ENCODE peak calls at places on chromosomes 13 and 19, in ten cellular contexts. One of them, this sample, is unnamed.

GRCh38 chr13:46146898-46147297 is 35.1 kb downstream of the LCP1 start:
- DNase-seq in prostate gland: no peak
- DNase-seq in epithelial cell of esophagus: peak
- DNase-seq in tibial nerve: no peak
- DNase-seq in AG04450: no peak
- DNase-seq in psoas muscle: no peak
- DNase-seq in colonic mucosa: no peak
- DNase-seq in fibroblast of mammary gland: peak
- DNase-seq in HFF-Myc: no peak
- DNase-seq in foreskin fibroblast: peak
- DNase-seq in this sample: no peak

GRCh38 chr19:42386974-42387707 is 3.0 kb downstream of the CNFN start:
- DNase-seq in prostate gland: peak
- DNase-seq in epithelial cell of esophagus: peak
- DNase-seq in tibial nerve: peak
- DNase-seq in AG04450: no peak
- DNase-seq in psoas muscle: peak
- DNase-seq in colonic mucosa: peak
- DNase-seq in fibroblast of mammary gland: peak
- DNase-seq in HFF-Myc: no peak
- DNase-seq in foreskin fibroblast: peak
- DNase-seq in this sample: no peak

GRCh38 chr19:41427647-41428480 is 690 bp upstream of the B3GNT8 start:
- DNase-seq in prostate gland: peak
- DNase-seq in epithelial cell of esophagus: peak
- DNase-seq in tibial nerve: peak
- DNase-seq in AG04450: no peak
- DNase-seq in psoas muscle: no peak
- DNase-seq in colonic mucosa: peak
- DNase-seq in fibroblast of mammary gland: no peak
- DNase-seq in HFF-Myc: no peak
- DNase-seq in foreskin fibroblast: peak
- DNase-seq in this sample: no peak

GRCh38 chr13:77507931-77508776 is 27.4 kb upstream of the SCEL start:
- DNase-seq in prostate gland: peak
- DNase-seq in epithelial cell of esophagus: peak
- DNase-seq in tibial nerve: no peak
- DNase-seq in AG04450: no peak
- DNase-seq in psoas muscle: no peak
- DNase-seq in colonic mucosa: no peak
- DNase-seq in fibroblast of mammary gland: peak
- DNase-seq in HFF-Myc: peak
- DNase-seq in foreskin fibroblast: peak
- DNase-seq in this sample: peak

GRCh38 chr13:103898481-103898880 is 832.3 kb upstream of the SLC10A2 start:
- DNase-seq in prostate gland: no peak
- DNase-seq in epithelial cell of esophagus: no peak
- DNase-seq in tibial nerve: no peak
- DNase-seq in AG04450: no peak
- DNase-seq in psoas muscle: no peak
- DNase-seq in colonic mucosa: no peak
- DNase-seq in fibroblast of mammary gland: no peak
- DNase-seq in HFF-Myc: no peak
- DNase-seq in foreskin fibroblast: no peak
- DNase-seq in this sample: no peak

GRCh38 chr19:41175825-41176734 is 16.9 kb upstream of the CYP2S1 start:
- DNase-seq in prostate gland: peak
- DNase-seq in epithelial cell of esophagus: peak
- DNase-seq in tibial nerve: peak
- DNase-seq in AG04450: peak
- DNase-seq in psoas muscle: no peak
- DNase-seq in colonic mucosa: peak
- DNase-seq in fibroblast of mammary gland: peak
- DNase-seq in HFF-Myc: peak
- DNase-seq in foreskin fibroblast: peak
- DNase-seq in this sample: peak

GRCh38 chr13:71758823-71759222 is 108.2 kb downstream of the DACH1 start:
- DNase-seq in prostate gland: no peak
- DNase-seq in epithelial cell of esophagus: peak
- DNase-seq in tibial nerve: no peak
- DNase-seq in AG04450: no peak
- DNase-seq in psoas muscle: no peak
- DNase-seq in colonic mucosa: no peak
- DNase-seq in fibroblast of mammary gland: no peak
- DNase-seq in HFF-Myc: no peak
- DNase-seq in foreskin fibroblast: no peak
- DNase-seq in this sample: peak

GRCh38 chr13:39405107-39405506 is 197.9 kb downstream of the LHFPL6 start:
- DNase-seq in prostate gland: no peak
- DNase-seq in epithelial cell of esophagus: no peak
- DNase-seq in tibial nerve: no peak
- DNase-seq in AG04450: no peak
- DNase-seq in psoas muscle: no peak
- DNase-seq in colonic mucosa: no peak
- DNase-seq in fibroblast of mammary gland: no peak
- DNase-seq in HFF-Myc: no peak
- DNase-seq in foreskin fibroblast: no peak
- DNase-seq in this sample: no peak

GRCh38 chr13:101150998-101151397 is 265.3 kb downstream of the NALCN start:
- DNase-seq in prostate gland: no peak
- DNase-seq in epithelial cell of esophagus: no peak
- DNase-seq in tibial nerve: no peak
- DNase-seq in AG04450: no peak
- DNase-seq in psoas muscle: no peak
- DNase-seq in colonic mucosa: no peak
- DNase-seq in fibroblast of mammary gland: peak
- DNase-seq in HFF-Myc: no peak
- DNase-seq in foreskin fibroblast: peak
- DNase-seq in this sample: no peak

GRCh38 chr13:111372651-111373425 is 52.4 kb downstream of the TEX29 start:
- DNase-seq in prostate gland: no peak
- DNase-seq in epithelial cell of esophagus: no peak
- DNase-seq in tibial nerve: no peak
- DNase-seq in AG04450: no peak
- DNase-seq in psoas muscle: no peak
- DNase-seq in colonic mucosa: no peak
- DNase-seq in fibroblast of mammary gland: no peak
- DNase-seq in HFF-Myc: no peak
- DNase-seq in foreskin fibroblast: no peak
- DNase-seq in this sample: no peak

GRCh38 chr19:1469936-1470863 is 8.8 kb downstream of the C19orf25 start:
- DNase-seq in prostate gland: no peak
- DNase-seq in epithelial cell of esophagus: peak
- DNase-seq in tibial nerve: no peak
- DNase-seq in AG04450: no peak
- DNase-seq in psoas muscle: peak
- DNase-seq in colonic mucosa: peak
- DNase-seq in fibroblast of mammary gland: no peak
- DNase-seq in HFF-Myc: no peak
- DNase-seq in foreskin fibroblast: peak
- DNase-seq in this sample: no peak

GRCh38 chr13:80825276-80825675 is 484.4 kb upstream of the SPRY2 start:
- DNase-seq in prostate gland: no peak
- DNase-seq in epithelial cell of esophagus: no peak
- DNase-seq in tibial nerve: no peak
- DNase-seq in AG04450: no peak
- DNase-seq in psoas muscle: no peak
- DNase-seq in colonic mucosa: no peak
- DNase-seq in fibroblast of mammary gland: no peak
- DNase-seq in HFF-Myc: no peak
- DNase-seq in foreskin fibroblast: no peak
- DNase-seq in this sample: no peak

GRCh38 chr19:3227054-3227626 is 2.7 kb downstream of the CELF5 start:
- DNase-seq in prostate gland: no peak
- DNase-seq in epithelial cell of esophagus: no peak
- DNase-seq in tibial nerve: no peak
- DNase-seq in AG04450: no peak
- DNase-seq in psoas muscle: no peak
- DNase-seq in colonic mucosa: no peak
- DNase-seq in fibroblast of mammary gland: no peak
- DNase-seq in HFF-Myc: no peak
- DNase-seq in foreskin fibroblast: no peak
- DNase-seq in this sample: no peak

GRCh38 chr13:59358014-59358413 is 805.7 kb downstream of the DIAPH3 start:
- DNase-seq in prostate gland: no peak
- DNase-seq in epithelial cell of esophagus: no peak
- DNase-seq in tibial nerve: no peak
- DNase-seq in AG04450: no peak
- DNase-seq in psoas muscle: no peak
- DNase-seq in colonic mucosa: no peak
- DNase-seq in fibroblast of mammary gland: no peak
- DNase-seq in HFF-Myc: no peak
- DNase-seq in foreskin fibroblast: no peak
- DNase-seq in this sample: no peak

GRCh38 chr19:43526884-43527859 is at the start of gene ETHE1:
- DNase-seq in prostate gland: peak
- DNase-seq in epithelial cell of esophagus: peak
- DNase-seq in tibial nerve: peak
- DNase-seq in AG04450: no peak
- DNase-seq in psoas muscle: peak
- DNase-seq in colonic mucosa: peak
- DNase-seq in fibroblast of mammary gland: peak
- DNase-seq in HFF-Myc: no peak
- DNase-seq in foreskin fibroblast: peak
- DNase-seq in this sample: no peak

GRCh38 chr13:102724923-102725322 is 30.1 kb upstream of the METTL21C start:
- DNase-seq in prostate gland: no peak
- DNase-seq in epithelial cell of esophagus: peak
- DNase-seq in tibial nerve: no peak
- DNase-seq in AG04450: no peak
- DNase-seq in psoas muscle: no peak
- DNase-seq in colonic mucosa: no peak
- DNase-seq in fibroblast of mammary gland: peak
- DNase-seq in HFF-Myc: no peak
- DNase-seq in foreskin fibroblast: peak
- DNase-seq in this sample: no peak

GRCh38 chr13:25249001-25249543 is 38.2 kb downstream of the MTMR6 start:
- DNase-seq in prostate gland: no peak
- DNase-seq in epithelial cell of esophagus: peak
- DNase-seq in tibial nerve: no peak
- DNase-seq in AG04450: no peak
- DNase-seq in psoas muscle: no peak
- DNase-seq in colonic mucosa: no peak
- DNase-seq in fibroblast of mammary gland: peak
- DNase-seq in HFF-Myc: peak
- DNase-seq in foreskin fibroblast: peak
- DNase-seq in this sample: no peak

GRCh38 chr13:33213797-33214196 is 71.8 kb downstream of the STARD13 start:
- DNase-seq in prostate gland: peak
- DNase-seq in epithelial cell of esophagus: peak
- DNase-seq in tibial nerve: no peak
- DNase-seq in AG04450: no peak
- DNase-seq in psoas muscle: no peak
- DNase-seq in colonic mucosa: no peak
- DNase-seq in fibroblast of mammary gland: peak
- DNase-seq in HFF-Myc: no peak
- DNase-seq in foreskin fibroblast: no peak
- DNase-seq in this sample: no peak

GRCh38 chr13:67299072-67299635 is 69.0 kb upstream of the PCDH9 start:
- DNase-seq in prostate gland: no peak
- DNase-seq in epithelial cell of esophagus: peak
- DNase-seq in tibial nerve: no peak
- DNase-seq in AG04450: peak
- DNase-seq in psoas muscle: no peak
- DNase-seq in colonic mucosa: no peak
- DNase-seq in fibroblast of mammary gland: peak
- DNase-seq in HFF-Myc: no peak
- DNase-seq in foreskin fibroblast: peak
- DNase-seq in this sample: no peak

GRCh38 chr13:24605923-24606372 is 74.3 kb upstream of the ATP12A start:
- DNase-seq in prostate gland: no peak
- DNase-seq in epithelial cell of esophagus: peak
- DNase-seq in tibial nerve: no peak
- DNase-seq in AG04450: no peak
- DNase-seq in psoas muscle: no peak
- DNase-seq in colonic mucosa: no peak
- DNase-seq in fibroblast of mammary gland: peak
- DNase-seq in HFF-Myc: no peak
- DNase-seq in foreskin fibroblast: peak
- DNase-seq in this sample: no peak

GRCh38 chr19:688992-689391 is 6.3 kb downstream of the PRSS57 start:
- DNase-seq in prostate gland: no peak
- DNase-seq in epithelial cell of esophagus: no peak
- DNase-seq in tibial nerve: no peak
- DNase-seq in AG04450: no peak
- DNase-seq in psoas muscle: no peak
- DNase-seq in colonic mucosa: no peak
- DNase-seq in fibroblast of mammary gland: no peak
- DNase-seq in HFF-Myc: no peak
- DNase-seq in foreskin fibroblast: no peak
- DNase-seq in this sample: no peak

GRCh38 chr19:45346449-45346848 is 5.9 kb downstream of the KLC3 start:
- DNase-seq in prostate gland: no peak
- DNase-seq in epithelial cell of esophagus: no peak
- DNase-seq in tibial nerve: no peak
- DNase-seq in AG04450: no peak
- DNase-seq in psoas muscle: no peak
- DNase-seq in colonic mucosa: no peak
- DNase-seq in fibroblast of mammary gland: no peak
- DNase-seq in HFF-Myc: no peak
- DNase-seq in foreskin fibroblast: peak
- DNase-seq in this sample: no peak
- TF ChIP-seq CTCF in prostate gland: no peak
- TF ChIP-seq CTCF in epithelial cell of esophagus: no peak
- TF ChIP-seq CTCF in tibial nerve: no peak
- TF ChIP-seq CTCF in AG04450: no peak
- TF ChIP-seq CTCF in psoas muscle: no peak
- TF ChIP-seq CTCF in colonic mucosa: no peak
- TF ChIP-seq CTCF in fibroblast of mammary gland: no peak
- TF ChIP-seq CTCF in HFF-Myc: no peak
- TF ChIP-seq CTCF in foreskin fibroblast: no peak
- TF ChIP-seq CTCF in this sample: no peak

GRCh38 chr19:56217039-56217949 is 15.2 kb downstream of the ZSCAN5C start:
- DNase-seq in prostate gland: peak
- DNase-seq in epithelial cell of esophagus: peak
- DNase-seq in tibial nerve: no peak
- DNase-seq in AG04450: no peak
- DNase-seq in psoas muscle: no peak
- DNase-seq in colonic mucosa: no peak
- DNase-seq in fibroblast of mammary gland: peak
- DNase-seq in HFF-Myc: no peak
- DNase-seq in foreskin fibroblast: peak
- DNase-seq in this sample: no peak
- H3K4me3 ChIP-seq in prostate gland: peak
- H3K4me3 ChIP-seq in epithelial cell of esophagus: peak
- H3K4me3 ChIP-seq in tibial nerve: peak
- H3K4me3 ChIP-seq in AG04450: peak
- H3K4me3 ChIP-seq in psoas muscle: peak
- H3K4me3 ChIP-seq in colonic mucosa: peak
- H3K4me3 ChIP-seq in fibroblast of mammary gland: peak
- H3K4me3 ChIP-seq in HFF-Myc: peak
- H3K4me3 ChIP-seq in foreskin fibroblast: peak
- H3K4me3 ChIP-seq in this sample: peak

GRCh38 chr13:41196620-41197019 is 2.3 kb upstream of the KBTBD7 start:
- DNase-seq in prostate gland: no peak
- DNase-seq in epithelial cell of esophagus: peak
- DNase-seq in tibial nerve: no peak
- DNase-seq in AG04450: no peak
- DNase-seq in psoas muscle: no peak
- DNase-seq in colonic mucosa: no peak
- DNase-seq in fibroblast of mammary gland: peak
- DNase-seq in HFF-Myc: no peak
- DNase-seq in foreskin fibroblast: no peak
- DNase-seq in this sample: no peak
- TF ChIP-seq CTCF in prostate gland: no peak
- TF ChIP-seq CTCF in epithelial cell of esophagus: peak
- TF ChIP-seq CTCF in tibial nerve: peak
- TF ChIP-seq CTCF in AG04450: peak
- TF ChIP-seq CTCF in psoas muscle: no peak
- TF ChIP-seq CTCF in colonic mucosa: no peak
- TF ChIP-seq CTCF in fibroblast of mammary gland: peak
- TF ChIP-seq CTCF in HFF-Myc: peak
- TF ChIP-seq CTCF in foreskin fibroblast: peak
- TF ChIP-seq CTCF in this sample: peak

GRCh38 chr13:75749407-75749806 is 113.3 kb downstream of the LMO7 start:
- DNase-seq in prostate gland: peak
- DNase-seq in epithelial cell of esophagus: no peak
- DNase-seq in tibial nerve: no peak
- DNase-seq in AG04450: no peak
- DNase-seq in psoas muscle: peak
- DNase-seq in colonic mucosa: no peak
- DNase-seq in fibroblast of mammary gland: peak
- DNase-seq in HFF-Myc: no peak
- DNase-seq in foreskin fibroblast: peak
- DNase-seq in this sample: no peak
- H3K4me3 ChIP-seq in prostate gland: no peak
- H3K4me3 ChIP-seq in epithelial cell of esophagus: no peak
- H3K4me3 ChIP-seq in tibial nerve: no peak
- H3K4me3 ChIP-seq in AG04450: no peak
- H3K4me3 ChIP-seq in psoas muscle: no peak
- H3K4me3 ChIP-seq in colonic mucosa: no peak
- H3K4me3 ChIP-seq in fibroblast of mammary gland: no peak
- H3K4me3 ChIP-seq in HFF-Myc: no peak
- H3K4me3 ChIP-seq in foreskin fibroblast: no peak
- H3K4me3 ChIP-seq in this sample: no peak

This sample was measured in retinal pigment epithelial cell.